ENCODE peak calls at places on chromosome 17, in nine cellular contexts. D is HCT116, I is GM23338, H is uterus, U is breast epithelium, X is A549, Q is NT2/D1, Z is heart right ventricle, R is lung. F is an unnamed sample. For H3K4me1, the result is how much of the 10 kb centered on the place peaks cover.

GRCh38 chr17:66855204-66855603 is 20.3 kb downstream of the CACNG5 start:
- DNase-seq in Z (no peak), U (no peak), Q (no peak), I (peak), R (no peak), H (no peak), D (no peak), X (no peak), F (no peak)

GRCh38 chr17:58219789-58220183 is 731 bp upstream of the MKS1 start:
- DNase-seq in I (no peak), D (no peak), R (no peak), U (no peak), Z (no peak), Q (no peak), X (no peak), H (no peak), F (no peak)

GRCh38 chr17:17557796-17558195 is 33.7 kb downstream of the PEMT start:
- DNase-seq in Z (no peak), I (no peak), R (no peak), H (no peak), U (no peak), D (no peak), Q (no peak), X (no peak), F (no peak)

GRCh38 chr17:64778367-64779290 is 116.5 kb upstream of the SMURF2 start:
- DNase-seq in H (no peak), I (peak), Q (no peak), X (no peak), U (no peak), R (no peak), Z (no peak), D (no peak), F (no peak)

GRCh38 chr17:75844530-75845057 is 390 bp upstream of the UNC13D start:
- DNase-seq in I (no peak), Z (no peak), R (peak), H (no peak), U (peak), X (peak), Q (no peak), D (peak), F (no peak)

GRCh38 chr17:55513885-55514590 is 2.8 kb upstream of the SMIM36 start:
- DNase-seq in H (peak), I (peak), Z (peak), U (peak), R (peak), X (peak), Q (peak), D (peak), F (peak)

GRCh38 chr17:13825526-13826040 is 223.9 kb upstream of the HS3ST3A1 start:
- DNase-seq in Q (no peak), X (no peak), I (no peak), U (no peak), H (no peak), R (no peak), Z (no peak), D (no peak), F (no peak)

GRCh38 chr17:12637015-12637414 is 28.7 kb upstream of the MYOCD start:
- DNase-seq in H (no peak), Z (no peak), R (no peak), X (peak), U (no peak), Q (no peak), D (no peak), I (no peak), F (peak)

GRCh38 chr17:35906559-35907265 is 23.9 kb downstream of the RDM1 start:
- DNase-seq in X (no peak), Q (no peak), H (no peak), Z (no peak), U (no peak), I (no peak), D (no peak), R (no peak), F (no peak)

GRCh38 chr17:81733507-81734404 is 21.7 kb downstream of the SLC25A10 start:
- DNase-seq in I (peak), Z (peak), R (peak), U (peak), Q (peak), D (peak), X (peak), H (peak), F (peak)

GRCh38 chr17:81734405-81735055 is 22.4 kb downstream of the SLC25A10 start:
- DNase-seq in Q (no peak), I (no peak), X (no peak), D (no peak), H (no peak), U (no peak), Z (no peak), R (no peak), F (no peak)

GRCh38 chr17:81738801-81739393 is 26.8 kb downstream of the SLC25A10 start:
- DNase-seq in X (no peak), D (no peak), Z (no peak), R (no peak), I (no peak), H (no peak), U (no peak), Q (no peak), F (no peak)

GRCh38 chr17:81737947-81738800 is 26.1 kb downstream of the SLC25A10 start:
- DNase-seq in X (no peak), Q (no peak), D (no peak), H (no peak), R (no peak), I (no peak), Z (no peak), U (no peak), F (no peak)

GRCh38 chr17:81735181-81736102 is 23.4 kb downstream of the SLC25A10 start:
- DNase-seq in X (peak), R (peak), Z (no peak), Q (no peak), H (no peak), D (no peak), U (no peak), I (no peak), F (no peak)
- H3K4me3 ChIP-seq in X (no peak), R (no peak), Z (no peak), Q (no peak), H (no peak), D (peak), U (peak), I (no peak), F (peak)

GRCh38 chr17:80218391-80218790 is 1.7 kb downstream of the SGSH start:
- DNase-seq in X (no peak), I (no peak), D (no peak), R (no peak), Q (no peak), H (no peak), Z (no peak), U (no peak), F (no peak)
- H3K4me1 ChIP-seq in X (under half), I (under half), D (under half), R (under half), Q (under half), H (under half), Z (under half), U (under half), F (under half)

GRCh38 chr17:9002610-9003354 is 18.5 kb upstream of the NTN1 start:
- DNase-seq in D (no peak), Z (no peak), H (peak), I (peak), R (no peak), U (no peak), Q (no peak), X (peak), F (peak)
- H3K4me3 ChIP-seq in D (no peak), Z (peak), H (peak), I (peak), R (no peak), U (peak), Q (peak), X (peak), F (peak)

GRCh38 chr17:62723842-62724241 is 84.3 kb downstream of the MARCHF10 start:
- DNase-seq in X (no peak), R (no peak), Q (no peak), Z (no peak), H (no peak), D (no peak), I (no peak), U (no peak), F (no peak)
- H3K4me1 ChIP-seq in X (under half), R (under half), Q (under half), Z (under half), H (under half), D (under half), I (under half), U (under half), F (under half)

DNA sequence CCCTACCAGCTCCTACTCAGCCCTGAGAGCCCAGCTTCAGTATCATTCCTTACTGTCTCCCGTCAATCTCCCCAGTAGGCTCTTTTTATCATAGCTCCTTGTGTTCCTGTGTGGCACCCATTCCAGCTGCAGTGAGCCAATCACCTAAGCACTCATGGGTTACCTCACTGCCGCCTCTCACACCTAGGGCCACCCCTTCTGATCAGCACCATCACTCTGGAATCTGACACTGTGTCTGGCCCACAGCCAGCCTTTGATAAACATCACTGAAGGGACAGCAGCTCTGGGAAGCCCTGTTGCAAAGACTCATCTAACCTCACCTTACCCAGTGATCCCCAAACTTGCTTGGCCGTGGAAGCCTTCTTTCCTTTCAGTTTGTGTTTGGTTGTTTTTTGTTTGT is 8.0 kb upstream of the DNAH17 start:
- DNase-seq in H (no peak), R (no peak), Z (no peak), Q (no peak), U (no peak), I (no peak), D (no peak), X (no peak), F (no peak)
- H3K4me3 ChIP-seq in H (no peak), R (no peak), Z (no peak), Q (no peak), U (no peak), I (no peak), D (no peak), X (no peak), F (no peak)

DNA sequence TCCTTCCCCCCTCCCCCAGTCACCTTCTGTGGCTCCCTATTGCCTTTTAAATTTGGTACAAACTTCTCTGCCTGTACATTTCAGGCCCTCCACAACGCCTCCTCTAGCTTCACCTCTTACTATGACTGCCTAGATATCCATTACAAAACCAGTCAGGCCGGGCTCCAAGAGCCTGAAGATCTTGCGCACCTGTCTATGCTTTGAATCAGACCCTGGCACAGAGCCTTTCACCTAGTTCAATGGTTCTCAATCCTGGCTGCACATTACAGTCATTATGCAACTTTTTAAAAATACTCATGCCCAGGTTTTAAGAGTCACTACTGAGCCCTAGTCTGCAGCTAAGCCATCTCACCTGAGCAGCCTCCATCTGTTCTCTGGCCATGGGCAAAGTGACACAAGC is 1.6 kb upstream of the GAS7 start:
- DNase-seq in Z (no peak), I (no peak), U (no peak), D (no peak), R (no peak), H (no peak), X (no peak), Q (no peak), F (no peak)
- H3K4me1 ChIP-seq in Z (under half), I (under half), U (under half), D (under half), R (under half), H (under half), X (under half), Q (under half), F (under half)

GRCh38 chr17:10613775-10614513 is 43.2 kb downstream of the MYH3 start:
- DNase-seq in R (no peak), X (no peak), D (no peak), U (no peak), Q (no peak), H (no peak), I (no peak), Z (no peak), F (no peak)
- H3K4me3 ChIP-seq in R (no peak), X (no peak), D (no peak), U (no peak), Q (no peak), H (no peak), I (no peak), Z (no peak), F (no peak)

GRCh38 chr17:41930009-41930832 is at the start of gene ODAD4:
- DNase-seq in I (peak), X (peak), D (peak), Q (peak), U (peak), Z (peak), H (peak), R (peak), F (peak)
- H3K4me1 ChIP-seq in I (under half), X (under half), D (under half), Q (under half), U (under half), Z (under half), H (under half), R (under half), F (under half)

DNA sequence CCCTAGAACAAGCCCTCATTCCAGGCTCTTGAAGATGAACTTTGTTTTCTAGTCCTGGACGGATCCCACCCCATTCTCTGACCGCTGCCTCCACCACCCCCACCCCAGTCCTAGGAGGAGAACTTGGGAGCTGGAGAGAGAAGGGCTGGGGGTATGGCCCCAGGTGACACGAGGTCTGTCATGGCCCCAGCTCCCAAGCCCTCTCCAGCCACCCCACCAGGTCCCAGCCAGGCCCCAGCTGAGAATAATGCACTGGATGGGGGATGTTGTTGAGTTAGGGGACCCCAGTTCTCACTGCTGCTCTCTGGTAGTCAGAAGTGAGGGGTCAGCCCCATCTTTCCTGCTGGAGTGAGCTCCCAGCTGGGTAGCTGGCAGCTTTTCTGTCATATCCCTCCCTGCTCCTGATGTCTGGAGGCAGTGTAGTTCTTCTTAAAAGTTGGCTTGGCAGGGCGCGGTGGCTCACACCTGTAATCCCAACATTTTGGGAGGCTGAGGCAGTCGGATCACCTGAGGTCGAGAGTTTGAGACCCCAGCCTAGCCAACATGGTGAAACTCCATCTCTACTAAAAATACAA is 4.6 kb upstream of the COL1A1 start:
- DNase-seq in I (no peak), D (no peak), Z (no peak), X (no peak), U (no peak), R (no peak), Q (no peak), H (peak), F (no peak)
- H3K4me3 ChIP-seq in I (no peak), D (no peak), Z (no peak), X (no peak), U (no peak), R (no peak), Q (no peak), H (no peak), F (no peak)

F was measured in ascending aorta.